ENCODE peak calls at places on chromosomes 6 and 20, in ten cellular contexts. C is uterus, O is lower leg skin, K is A549, Y is esophagus muscularis mucosa, B is Peyer's patch, U is body of pancreas, M is H1, R is ovary, T is testis. Z is an unnamed sample.

GRCh38 chr20:63895886-63896135 is 885 bp downstream of the DNAJC5 start:
- DNase-seq in U (no peak), T (no peak), C (no peak), Y (no peak), K (no peak), O (no peak), R (no peak), M (no peak), B (no peak), Z (no peak)

GRCh38 chr6:15026832-15027231 is 219.0 kb upstream of the JARID2 start:
- DNase-seq in O (no peak), M (no peak), C (no peak), T (no peak), U (peak), B (no peak), R (no peak), Y (no peak), K (peak), Z (no peak)

GRCh38 chr6:35195120-35195780 is 18.5 kb upstream of the SCUBE3 start:
- DNase-seq in R (no peak), U (no peak), T (no peak), M (no peak), C (no peak), K (no peak), Y (no peak), O (no peak), B (no peak), Z (no peak)

GRCh38 chr20:24603454-24603853 is 134.0 kb downstream of the SYNDIG1 start:
- DNase-seq in M (peak), O (no peak), R (no peak), T (no peak), Y (no peak), C (no peak), U (no peak), B (no peak), K (no peak), Z (peak)

GRCh38 chr6:159221486-159222170 is 52.4 kb downstream of the FNDC1 start:
- DNase-seq in B (no peak), M (no peak), U (no peak), O (no peak), R (no peak), T (no peak), K (no peak), C (no peak), Y (no peak), Z (no peak)

GRCh38 chr6:138404666-138405337 is 779 bp downstream of the HEBP2 start:
- DNase-seq in B (peak), O (no peak), R (peak), M (peak), Y (no peak), U (peak), K (no peak), T (peak), C (peak), Z (no peak)

GRCh38 chr20:45828589-45828988 is 1.5 kb upstream of the TNNC2 start:
- DNase-seq in Y (no peak), R (peak), M (no peak), O (no peak), C (no peak), K (no peak), B (no peak), T (no peak), U (no peak), Z (no peak)

GRCh38 chr20:11581271-11581670 is 336.4 kb upstream of the BTBD3 start:
- DNase-seq in M (no peak), C (no peak), U (no peak), B (no peak), K (peak), R (no peak), O (no peak), T (no peak), Y (no peak), Z (no peak)

GRCh38 chr6:16174368-16175078 is 45.6 kb downstream of the MYLIP start:
- DNase-seq in T (no peak), K (no peak), O (no peak), B (no peak), M (no peak), R (no peak), Y (no peak), C (no peak), U (peak), Z (no peak)

GRCh38 chr20:12528591-12529041 is 480.2 kb upstream of the SPTLC3 start:
- DNase-seq in R (no peak), O (no peak), B (no peak), M (no peak), U (no peak), K (no peak), T (no peak), Y (no peak), C (no peak), Z (no peak)

GRCh38 chr6:16391451-16391912 is 153.1 kb downstream of the GMPR start:
- DNase-seq in C (no peak), K (no peak), B (no peak), O (no peak), T (no peak), Y (no peak), M (no peak), R (no peak), U (no peak), Z (no peak)

GRCh38 chr20:36629719-36630340 is 16.2 kb downstream of the SLA2 start:
- DNase-seq in O (no peak), M (no peak), U (no peak), T (no peak), K (no peak), Y (no peak), B (no peak), R (no peak), C (no peak), Z (no peak)

GRCh38 chr6:30450908-30451818 is 38.1 kb upstream of the HLA-E start:
- DNase-seq in O (peak), M (no peak), R (no peak), Y (no peak), T (no peak), B (peak), U (peak), K (no peak), C (no peak), Z (no peak)

GRCh38 chr6:45650527-45651135 is 272.9 kb upstream of the SUPT3H start:
- DNase-seq in K (peak), U (no peak), M (no peak), T (no peak), Y (no peak), B (no peak), O (no peak), C (no peak), R (no peak), Z (no peak)

GRCh38 chr6:152118224-152118623 is 310.7 kb downstream of the ESR1 start:
- DNase-seq in U (no peak), Y (no peak), T (no peak), M (no peak), O (no peak), K (no peak), B (no peak), C (no peak), R (no peak), Z (no peak)

GRCh38 chr6:141097471-141097870 is 1035.3 kb upstream of the GJE1 start:
- DNase-seq in U (no peak), B (no peak), O (no peak), T (no peak), M (no peak), Y (no peak), K (no peak), C (no peak), R (no peak), Z (no peak)

GRCh38 chr6:141421378-141421777 is 711.3 kb upstream of the GJE1 start:
- DNase-seq in O (no peak), C (no peak), R (no peak), K (peak), U (no peak), T (no peak), B (no peak), Y (no peak), M (no peak), Z (no peak)

GRCh38 chr6:125188594-125189203 is 35.1 kb downstream of the TPD52L1 start:
- DNase-seq in Y (no peak), M (no peak), T (no peak), O (no peak), K (no peak), R (no peak), C (no peak), U (no peak), B (no peak), Z (no peak)

GRCh38 chr6:165695736-165696515 is 32.9 kb upstream of the PDE10A start:
- DNase-seq in O (no peak), Y (no peak), C (no peak), R (no peak), U (no peak), T (no peak), M (no peak), K (no peak), B (no peak), Z (no peak)

GRCh38 chr6:107841265-107841650 is 17.1 kb upstream of the SCML4 start:
- DNase-seq in K (no peak), M (peak), Y (no peak), R (no peak), T (no peak), U (no peak), C (no peak), O (no peak), B (no peak), Z (no peak)

GRCh38 chr20:63160641-63161175 is 55.2 kb downstream of the YTHDF1 start:
- DNase-seq in U (no peak), M (no peak), R (no peak), O (no peak), T (no peak), Y (no peak), C (no peak), B (no peak), K (no peak), Z (no peak)

GRCh38 chr20:7841967-7842301 is 98.3 kb downstream of the HAO1 start:
- DNase-seq in M (no peak), O (no peak), T (no peak), U (no peak), K (peak), B (no peak), R (no peak), C (peak), Y (no peak), Z (no peak)

GRCh38 chr6:25655746-25656145 is 3.7 kb downstream of the SCGN start:
- DNase-seq in C (no peak), M (no peak), B (no peak), K (no peak), R (no peak), Y (no peak), T (no peak), O (no peak), U (peak), Z (no peak)

GRCh38 chr20:34978092-34978744 is 22.6 kb downstream of the MYH7B start:
- DNase-seq in M (no peak), Y (no peak), U (no peak), C (no peak), R (no peak), T (no peak), K (no peak), O (no peak), B (no peak), Z (no peak)

GRCh38 chr6:79377830-79378460 is 143.5 kb upstream of the HMGN3 start:
- DNase-seq in K (peak), C (no peak), Y (no peak), B (no peak), M (no peak), U (no peak), O (no peak), R (no peak), T (no peak), Z (no peak)

GRCh38 chr6:162612613-162613012 is 115.0 kb downstream of the PRKN start:
- DNase-seq in K (no peak), M (no peak), B (no peak), U (no peak), R (no peak), O (no peak), T (no peak), C (no peak), Y (no peak), Z (no peak)

GRCh38 chr6:136464874-136465273 is 85.3 kb downstream of the MAP7 start:
- DNase-seq in M (no peak), K (no peak), B (no peak), T (no peak), C (no peak), U (no peak), O (no peak), Y (no peak), R (no peak), Z (no peak)

GRCh38 chr20:33474963-33475362 is 14.9 kb upstream of the CBFA2T2 start:
- DNase-seq in U (no peak), R (no peak), K (no peak), C (no peak), Y (no peak), T (no peak), B (no peak), O (no peak), M (no peak), Z (no peak)

DNA sequence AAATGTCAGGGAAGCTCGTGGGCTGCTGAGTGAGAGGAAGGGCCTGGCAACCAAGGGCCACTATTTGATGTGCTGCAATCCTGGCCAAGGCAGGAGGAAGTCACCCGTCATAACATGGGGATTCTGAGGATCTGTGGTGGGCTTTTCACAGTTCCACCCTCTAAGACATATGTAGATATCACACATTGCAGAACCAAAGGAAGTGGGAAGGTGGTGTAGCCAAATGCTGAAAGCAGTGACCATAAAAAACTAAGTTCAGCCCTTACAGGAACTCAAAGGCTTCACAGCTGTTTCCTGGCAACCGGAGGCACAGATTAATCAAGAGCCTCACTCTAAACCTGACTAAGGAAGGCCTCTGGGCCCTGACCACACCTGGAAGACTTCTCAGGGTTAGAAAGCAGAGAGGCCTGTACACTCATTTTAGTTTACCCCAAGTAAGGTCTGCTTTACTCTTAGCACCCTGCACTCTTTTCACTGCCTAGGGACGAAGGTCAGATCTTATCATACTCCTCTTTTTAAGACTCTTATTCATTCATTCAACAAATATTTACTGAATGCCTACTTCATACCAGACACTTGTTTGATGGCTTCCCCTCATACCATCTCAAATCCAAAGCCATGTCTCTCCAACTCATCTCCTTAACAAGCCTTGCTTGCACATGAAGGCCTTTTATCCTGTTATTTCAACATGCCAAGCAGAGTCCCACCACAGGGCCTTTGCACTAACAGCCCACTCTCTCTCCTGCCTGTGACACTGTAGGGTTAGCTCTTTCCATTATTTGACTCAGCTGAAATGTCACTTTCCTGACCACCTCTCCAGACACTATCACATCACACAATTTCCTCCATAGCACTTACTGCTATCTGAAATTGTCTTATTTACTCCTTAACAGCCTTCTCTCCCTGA is 2.6 kb downstream of the UBE2V1 start:
- DNase-seq in K (peak), U (peak), M (no peak), T (no peak), C (no peak), R (no peak), B (no peak), O (no peak), Y (no peak), Z (no peak)
- H3K4me3 ChIP-seq in K (peak), U (no peak), M (no peak), T (no peak), C (no peak), R (no peak), B (no peak), O (no peak), Y (no peak), Z (no peak)

DNA sequence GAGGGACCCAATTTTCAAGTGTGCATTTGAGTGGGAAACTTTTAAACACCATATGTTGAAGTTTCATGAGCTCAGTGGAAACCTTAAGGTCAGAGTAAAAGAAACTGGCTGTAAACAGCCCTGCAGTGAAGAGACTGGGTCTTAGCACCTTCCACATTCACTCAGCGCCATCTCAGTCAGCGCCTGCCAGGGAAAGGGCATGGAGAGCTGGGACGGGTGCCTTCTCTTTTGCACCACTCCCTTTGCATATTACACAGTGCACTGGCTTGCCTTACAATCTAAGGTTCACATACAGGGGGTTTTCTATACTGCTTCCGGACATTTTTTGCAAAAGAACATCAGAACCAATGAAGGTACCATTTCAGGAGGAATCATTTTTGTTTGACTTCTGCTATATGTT is 4.5 kb downstream of the TOMM6 start:
- DNase-seq in M (no peak), O (no peak), Y (no peak), C (no peak), T (no peak), U (no peak), B (no peak), K (no peak), R (no peak), Z (no peak)
- TF ChIP-seq POLR2A in M (no peak), O (no peak), Y (no peak), C (no peak), T (no peak), U (no peak), B (no peak), K (no peak), R (no peak), Z (no peak)

GRCh38 chr6:157853018-157853805 is 30.2 kb downstream of the SNX9 start:
- DNase-seq in U (no peak), B (no peak), T (no peak), Y (no peak), M (no peak), K (no peak), O (no peak), R (no peak), C (no peak), Z (no peak)

GRCh38 chr6:157848693-157849092 is 25.6 kb downstream of the SNX9 start:
- DNase-seq in C (no peak), R (no peak), K (no peak), B (no peak), U (no peak), T (no peak), Y (no peak), M (no peak), O (no peak), Z (no peak)

GRCh38 chr6:157849288-157850017 is 26.4 kb downstream of the SNX9 start:
- DNase-seq in T (no peak), C (no peak), R (no peak), O (no peak), M (no peak), Y (no peak), U (no peak), K (no peak), B (no peak), Z (no peak)

GRCh38 chr6:157847846-157848245 is 24.8 kb downstream of the SNX9 start:
- DNase-seq in Y (no peak), U (no peak), M (no peak), B (no peak), T (no peak), O (no peak), R (no peak), C (no peak), K (no peak), Z (no peak)

DNA sequence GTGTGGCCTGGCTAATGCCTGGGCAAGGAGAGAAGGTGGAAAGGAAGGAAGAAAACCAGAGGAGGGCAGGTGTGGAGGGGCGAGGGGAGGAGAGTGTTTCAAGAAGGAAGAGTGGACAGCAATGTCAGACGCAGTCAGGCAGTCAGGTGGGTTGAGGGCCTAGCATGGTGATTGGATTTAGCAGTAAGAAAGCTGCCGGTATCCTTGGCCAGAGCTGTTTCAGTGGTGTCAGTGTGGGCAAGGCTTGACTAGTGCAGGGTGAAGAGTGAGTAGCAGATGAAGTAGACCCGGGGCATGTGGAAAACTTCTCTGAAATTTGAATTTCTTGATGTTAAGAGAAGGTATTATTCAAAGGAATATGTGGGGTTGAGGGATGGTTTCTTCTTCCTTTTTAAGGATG is 27.0 kb downstream of the SNX9 start:
- DNase-seq in T (no peak), O (no peak), M (no peak), K (no peak), B (no peak), U (no peak), C (no peak), Y (no peak), R (no peak), Z (no peak)
- H3K4me3 ChIP-seq in T (no peak), O (no peak), M (no peak), K (no peak), B (no peak), U (no peak), C (no peak), Y (no peak), R (no peak), Z (no peak)

GRCh38 chr20:2656471-2657117 is 4.2 kb downstream of the NOP56 start:
- DNase-seq in U (no peak), O (no peak), B (no peak), T (no peak), C (no peak), Y (no peak), K (no peak), R (no peak), M (no peak), Z (no peak)

GRCh38 chr20:2657241-2657640 is 4.8 kb downstream of the NOP56 start:
- DNase-seq in C (no peak), Y (no peak), U (no peak), R (no peak), K (no peak), M (no peak), O (no peak), T (no peak), B (no peak), Z (no peak)

GRCh38 chr20:2654831-2655230 is 2.4 kb downstream of the NOP56 start:
- DNase-seq in K (no peak), Y (no peak), R (no peak), B (no peak), O (no peak), M (no peak), U (no peak), T (no peak), C (no peak), Z (no peak)

GRCh38 chr20:2654384-2654822 is 2.0 kb downstream of the NOP56 start:
- DNase-seq in C (no peak), U (no peak), B (no peak), Y (no peak), K (no peak), M (no peak), T (no peak), O (no peak), R (no peak), Z (no peak)

GRCh38 chr20:2655331-2656116 is 3.1 kb downstream of the NOP56 start:
- DNase-seq in C (no peak), K (no peak), R (no peak), O (no peak), M (no peak), U (no peak), T (no peak), B (no peak), Y (no peak), Z (no peak)
- TF ChIP-seq POLR2A in C (no peak), K (no peak), R (no peak), O (no peak), M (peak), U (no peak), T (no peak), B (no peak), Y (no peak), Z (no peak)

GRCh38 chr20:836188-836587 is 2.7 kb downstream of the FAM110A start:
- DNase-seq in C (no peak), R (no peak), M (no peak), K (no peak), O (no peak), T (no peak), Y (no peak), B (no peak), U (no peak), Z (no peak)
- H3K4me3 ChIP-seq in C (no peak), R (no peak), M (no peak), K (no peak), O (no peak), T (no peak), Y (no peak), B (no peak), U (no peak), Z (no peak)